ENCODE peak calls at places on chromosome 1, in six cellular contexts. G is neural crest cell, D is kidney epithelial cell, X is AG10803, S is body of pancreas, V is Calu3. E is an unnamed sample.

GRCh38 chr1:232244426-232244825 is 385.5 kb downstream of the SIPA1L2 start:
- DNase-seq in X (no peak), G (no peak), S (no peak), V (no peak), D (no peak), E (no peak)

GRCh38 chr1:224175615-224176014 is 7.4 kb upstream of the DEGS1 start:
- DNase-seq in G (peak), X (peak), S (no peak), V (no peak), D (no peak), E (no peak)

GRCh38 chr1:3408751-3409266 is 45.7 kb upstream of the ARHGEF16 start:
- DNase-seq in X (no peak), D (no peak), S (no peak), V (no peak), G (no peak), E (no peak)

GRCh38 chr1:156840880-156841279 is 18.0 kb downstream of the INSRR start:
- DNase-seq in G (no peak), S (no peak), V (no peak), X (no peak), D (no peak), E (no peak)

GRCh38 chr1:236491469-236492136 is 32.2 kb upstream of the LGALS8 start:
- DNase-seq in X (no peak), D (no peak), S (no peak), V (no peak), G (no peak), E (no peak)

GRCh38 chr1:30407862-30408580 is 315.4 kb downstream of the MATN1 start:
- DNase-seq in V (no peak), X (no peak), S (no peak), G (no peak), D (no peak), E (no peak)

GRCh38 chr1:174789399-174789798 is 210.3 kb upstream of the CACYBP start:
- DNase-seq in V (no peak), D (peak), G (no peak), S (no peak), X (peak), E (no peak)

GRCh38 chr1:101005871-101006270 is 19.7 kb downstream of the DPH5 start:
- DNase-seq in S (no peak), X (no peak), V (no peak), G (no peak), D (no peak), E (no peak)

GRCh38 chr1:235056937-235057336 is 71.7 kb downstream of the TOMM20 start:
- DNase-seq in G (no peak), V (no peak), S (no peak), D (no peak), X (no peak), E (no peak)
- TF ChIP-seq CTCF in G (no peak), V (no peak), S (no peak), D (peak), X (no peak), E (no peak)

DNA sequence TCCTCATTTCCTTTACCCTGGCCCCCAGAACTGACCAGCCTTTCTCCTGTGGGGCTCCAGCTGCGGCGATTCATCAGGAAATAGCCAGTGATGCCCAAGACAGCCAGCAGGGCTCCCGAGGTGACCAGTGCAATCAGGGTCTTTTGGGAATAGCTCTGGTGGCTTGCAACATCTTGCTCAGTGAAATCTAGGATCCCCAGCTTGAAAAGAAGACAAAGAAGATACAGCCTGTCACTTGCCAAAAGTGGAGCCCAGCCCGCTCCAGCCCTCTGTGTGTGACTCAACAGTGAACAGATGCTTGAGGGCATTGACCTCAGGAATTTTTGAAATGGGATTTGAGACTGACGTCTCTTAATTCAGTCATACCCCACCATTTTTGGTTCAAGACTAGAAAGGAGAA is 22.3 kb downstream of the CD34 start:
- DNase-seq in D (no peak), X (peak), G (no peak), S (peak), V (no peak), E (no peak)
- TF ChIP-seq CTCF in D (no peak), X (peak), G (no peak), S (no peak), V (no peak), E (no peak)

GRCh38 chr1:242055921-242056320 is 57.0 kb upstream of the MAP1LC3C start:
- DNase-seq in X (no peak), G (no peak), D (no peak), S (no peak), V (no peak), E (no peak)
- TF ChIP-seq CTCF in X (no peak), G (no peak), D (no peak), S (no peak), V (no peak), E (no peak)

DNA sequence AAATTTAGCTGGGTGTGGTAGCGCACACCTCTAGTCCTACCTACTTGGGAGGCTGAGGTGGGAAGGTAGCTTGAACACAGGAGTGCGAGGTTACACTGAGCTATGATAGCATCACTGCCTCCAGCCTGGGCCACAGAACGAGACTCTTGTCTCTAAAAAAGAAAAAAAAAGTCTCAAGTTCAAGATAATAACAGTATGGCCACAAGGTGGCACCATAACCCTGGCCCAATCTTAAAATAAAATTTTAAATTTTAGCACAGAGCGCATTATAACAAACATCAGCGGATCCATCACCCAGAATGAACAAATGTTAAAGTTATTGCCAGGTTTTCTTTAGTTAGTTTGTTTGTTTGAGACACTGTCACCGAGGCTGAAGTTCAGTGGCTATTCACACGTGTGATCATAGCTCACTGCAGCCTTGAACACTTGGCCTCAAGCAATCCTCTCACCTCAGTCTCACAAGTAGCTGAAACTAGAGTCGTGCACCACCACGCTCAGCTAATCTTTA is 2.9 kb upstream of the HTR6 start:
- DNase-seq in V (no peak), S (peak), D (no peak), G (peak), X (peak), E (no peak)
- TF ChIP-seq CTCF in V (peak), S (peak), D (peak), G (peak), X (peak), E (peak)

GRCh38 chr1:108695515-108695914 is 3.4 kb downstream of the PRPF38B start:
- DNase-seq in X (no peak), G (no peak), S (no peak), D (no peak), V (no peak), E (no peak)

GRCh38 chr1:108704501-108704900 is 8.2 kb upstream of the FNDC7 start:
- DNase-seq in D (no peak), G (no peak), X (peak), V (peak), S (no peak), E (no peak)

GRCh38 chr1:108701176-108701849 is 9.2 kb downstream of the PRPF38B start:
- DNase-seq in X (no peak), D (no peak), S (no peak), G (no peak), V (no peak), E (no peak)

GRCh38 chr1:108703939-108704338 is 8.8 kb upstream of the FNDC7 start:
- DNase-seq in X (no peak), G (no peak), D (no peak), V (no peak), S (no peak), E (no peak)

DNA sequence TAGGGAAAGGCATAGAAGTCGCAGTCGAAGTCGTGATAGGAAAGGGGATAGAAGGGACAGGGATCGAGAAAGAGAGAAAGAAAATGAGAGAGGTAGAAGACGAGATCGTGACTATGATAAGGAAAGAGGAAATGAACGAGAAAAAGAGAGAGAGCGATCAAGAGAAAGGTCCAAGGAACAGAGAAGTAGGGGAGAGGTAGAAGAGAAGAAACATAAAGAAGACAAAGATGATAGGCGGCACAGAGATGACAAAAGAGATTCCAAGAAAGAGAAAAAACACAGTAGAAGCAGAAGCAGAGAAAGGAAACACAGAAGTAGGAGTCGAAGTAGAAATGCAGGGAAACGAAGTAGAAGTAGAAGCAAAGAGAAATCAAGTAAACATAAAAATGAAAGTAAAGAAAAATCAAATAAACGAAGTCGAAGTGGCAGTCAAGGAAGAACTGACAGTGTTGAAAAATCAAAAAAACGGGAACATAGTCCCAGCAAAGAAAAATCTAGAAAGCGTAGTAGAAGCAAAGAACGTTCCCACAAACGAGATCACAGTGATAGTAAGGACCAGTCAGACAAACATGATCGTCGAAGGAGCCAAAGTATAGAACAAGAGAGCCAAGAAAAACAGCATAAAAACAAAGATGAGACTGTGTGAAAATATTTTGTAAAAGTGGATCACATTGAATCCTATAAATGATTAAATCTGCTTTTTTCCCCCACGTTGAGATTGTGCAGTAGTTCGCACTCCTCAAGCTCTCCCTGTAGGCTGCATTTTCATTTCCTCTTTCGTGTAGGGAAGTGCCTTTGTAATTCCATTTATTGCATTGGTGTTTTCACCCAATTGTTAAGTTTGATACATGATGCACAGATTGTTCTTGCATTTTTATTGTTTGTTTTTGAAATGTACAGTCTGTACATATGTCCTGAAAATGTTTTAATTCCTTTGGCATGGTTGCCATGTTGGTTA is 7.5 kb downstream of the PRPF38B start:
- DNase-seq in V (no peak), G (no peak), X (no peak), S (no peak), D (no peak), E (no peak)
- TF ChIP-seq CTCF in V (no peak), G (no peak), X (no peak), S (no peak), D (no peak), E (no peak)

DNA sequence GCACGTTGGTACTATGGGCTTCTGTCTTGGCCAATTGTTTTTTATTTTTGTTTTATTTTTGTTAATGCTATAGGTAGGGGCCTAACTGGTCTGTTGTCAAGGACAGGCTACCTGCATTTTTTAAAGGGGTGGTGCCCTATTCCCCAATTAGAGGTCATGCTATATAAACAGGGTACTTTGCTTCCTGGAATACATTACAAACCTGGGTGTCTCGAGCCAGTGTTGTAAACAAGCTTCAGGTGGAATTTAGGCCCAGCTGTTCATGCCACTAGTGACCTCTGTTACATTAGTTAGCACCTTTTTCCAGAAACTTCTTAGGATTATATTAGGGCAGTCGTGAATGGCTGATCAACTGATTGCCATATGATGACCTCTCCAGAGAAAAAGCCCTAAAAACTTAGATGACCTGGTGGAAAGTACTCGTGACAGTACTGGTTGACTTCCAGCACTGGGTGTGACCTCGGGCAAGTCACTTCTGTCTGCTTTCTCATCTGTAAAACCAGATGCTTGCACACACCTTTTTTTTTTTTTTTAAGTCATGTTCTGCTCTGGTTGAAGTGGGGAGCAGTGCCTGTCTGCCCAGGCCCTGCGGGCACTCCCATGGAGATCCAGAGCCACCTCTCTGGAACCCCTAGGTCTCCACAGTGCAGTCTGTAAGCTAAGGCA is 46.5 kb downstream of the ELK4 start:
- DNase-seq in X (no peak), S (no peak), V (no peak), G (no peak), D (no peak), E (no peak)
- TF ChIP-seq CTCF in X (no peak), S (no peak), V (no peak), G (no peak), D (no peak), E (no peak)

GRCh38 chr1:36796101-36796590 is 238.2 kb downstream of the GRIK3 start:
- DNase-seq in X (no peak), V (no peak), D (no peak), G (no peak), S (no peak), E (no peak)
- TF ChIP-seq CTCF in X (no peak), V (no peak), D (no peak), G (no peak), S (no peak), E (no peak)

GRCh38 chr1:152926091-152926490 is 17.7 kb downstream of the IVL start:
- DNase-seq in D (no peak), S (no peak), G (no peak), V (no peak), X (peak), E (no peak)
- TF ChIP-seq CTCF in D (peak), S (no peak), G (no peak), V (peak), X (peak), E (no peak)

GRCh38 chr1:6579374-6580118 is at the start of gene ZBTB48:
- DNase-seq in V (peak), S (peak), X (peak), D (peak), G (peak), E (peak)

GRCh38 chr1:6581561-6582305 is 1.9 kb downstream of the ZBTB48 start:
- DNase-seq in D (no peak), V (no peak), X (no peak), S (peak), G (no peak), E (no peak)

GRCh38 chr1:6580588-6581270 is 935 bp downstream of the ZBTB48 start:
- DNase-seq in D (no peak), G (no peak), V (no peak), X (no peak), S (peak), E (peak)

GRCh38 chr1:6578624-6579373 is 995 bp upstream of the ZBTB48 start:
- DNase-seq in D (no peak), S (no peak), X (no peak), G (no peak), V (no peak), E (no peak)

GRCh38 chr1:6580119-6580587 is 359 bp downstream of the ZBTB48 start:
- DNase-seq in S (no peak), D (no peak), V (no peak), G (no peak), X (no peak), E (no peak)
- TF ChIP-seq CTCF in S (no peak), D (no peak), V (no peak), G (no peak), X (no peak), E (no peak)

E was measured in activated B cell treated with CpG ODN at 0.5 μM for 24 hours.